ENCODE peak calls at places on chromosomes 11 and 22, in eight cellular contexts. P is NCI-H1092 treated with DMSO at 0.1 percent for 48 hours, T is KG1, B is iPS-NIHi11, I is RWPE1, M is AG09309, Q is left colon, J is uterus. Z is an unnamed sample.

GRCh38 chr11:44097821-44098220 is 2.3 kb downstream of the EXT2 start:
- DNase-seq in P (no peak), T (no peak), B (no peak), I (peak), M (no peak), Q (no peak), J (no peak), Z (no peak)

GRCh38 chr11:111302298-111302697 is 4.0 kb downstream of the POU2AF3 start:
- DNase-seq in P (peak), T (no peak), B (no peak), I (no peak), M (no peak), Q (peak), J (no peak), Z (no peak)

GRCh38 chr11:62457474-62457873 is 38.6 kb downstream of the SCGB1A1 start:
- DNase-seq in P (no peak), T (no peak), B (no peak), I (no peak), M (no peak), Q (no peak), J (no peak), Z (no peak)

GRCh38 chr11:130762342-130763037 is 153.8 kb downstream of the SNX19 start:
- DNase-seq in P (peak), T (no peak), B (no peak), I (no peak), M (no peak), Q (no peak), J (no peak), Z (no peak)

GRCh38 chr22:24681236-24681635 is 78.2 kb downstream of the GGT1 start:
- DNase-seq in P (no peak), T (no peak), B (no peak), I (no peak), M (no peak), Q (no peak), J (no peak), Z (no peak)

GRCh38 chr11:119484741-119485605 is 62.0 kb upstream of the THY1 start:
- DNase-seq in P (no peak), T (no peak), B (peak), I (no peak), M (no peak), Q (no peak), J (no peak), Z (no peak)

GRCh38 chr22:28628766-28629165 is 50.9 kb downstream of the TTC28 start:
- DNase-seq in P (no peak), T (no peak), B (no peak), I (no peak), M (no peak), Q (no peak), J (no peak), Z (no peak)

GRCh38 chr11:14411818-14412217 is 52.8 kb upstream of the RRAS2 start:
- DNase-seq in P (no peak), T (no peak), B (no peak), I (peak), M (peak), Q (no peak), J (no peak), Z (no peak)

GRCh38 chr11:21144556-21144955 is 475.2 kb downstream of the NELL1 start:
- DNase-seq in P (no peak), T (no peak), B (no peak), I (no peak), M (no peak), Q (no peak), J (no peak), Z (no peak)

GRCh38 chr11:132099692-132100091 is 729.3 kb downstream of the NTM start:
- DNase-seq in P (no peak), T (no peak), B (peak), I (no peak), M (no peak), Q (no peak), J (no peak), Z (peak)